ENCODE peak calls at places on chromosomes 3 and 15, in four cellular contexts. C is esophagus squamous epithelium, L is NB4, Y is Peyer's patch. N is an unnamed sample.

GRCh38 chr3:113867506-113867905 is 28.9 kb downstream of the GRAMD1C start:
- DNase-seq in L (no peak), C (no peak), Y (no peak), N (no peak)

GRCh38 chr15:64807751-64808222 is 17.7 kb downstream of the PIF1 start:
- DNase-seq in L (no peak), Y (no peak), C (no peak), N (no peak)

GRCh38 chr15:28051920-28052633 is 47.0 kb downstream of the OCA2 start:
- DNase-seq in L (no peak), C (no peak), Y (no peak), N (no peak)

GRCh38 chr3:128270559-128271492 is 117.5 kb downstream of the EEFSEC start:
- DNase-seq in L (no peak), C (no peak), Y (no peak), N (no peak)

GRCh38 chr3:191141728-191142127 is 57.3 kb upstream of the OSTN start:
- DNase-seq in Y (no peak), L (peak), C (no peak), N (no peak)

GRCh38 chr3:108713801-108714200 is 43.4 kb downstream of the RETNLB start:
- DNase-seq in C (no peak), L (no peak), Y (no peak), N (no peak)

GRCh38 chr3:178436773-178437172 is 99.5 kb upstream of the KCNMB2 start:
- DNase-seq in C (no peak), Y (no peak), L (peak), N (no peak)

GRCh38 chr15:92384391-92384790 is 9.3 kb upstream of the ST8SIA2 start:
- DNase-seq in Y (no peak), C (no peak), L (no peak), N (no peak)

GRCh38 chr3:169149349-169149890 is 514.1 kb downstream of the MECOM start:
- DNase-seq in Y (peak), C (peak), L (peak), N (peak)

GRCh38 chr3:54159917-54160316 is 37.6 kb downstream of the CACNA2D3 start:
- DNase-seq in L (no peak), Y (no peak), C (no peak), N (no peak)

GRCh38 chr3:53550005-53550620 is 55.7 kb downstream of the CACNA1D start:
- DNase-seq in L (no peak), Y (no peak), C (no peak), N (no peak)

GRCh38 chr3:71398157-71398836 is 185.2 kb downstream of the FOXP1 start:
- DNase-seq in L (no peak), Y (no peak), C (no peak), N (no peak)

GRCh38 chr15:25616471-25616870 is 177.6 kb upstream of the UBE3A start:
- DNase-seq in L (no peak), Y (no peak), C (no peak), N (no peak)

GRCh38 chr3:123478314-123478713 is 29.4 kb upstream of the ADCY5 start:
- DNase-seq in C (no peak), Y (no peak), L (no peak), N (no peak)

GRCh38 chr3:54909236-54909635 is 18.6 kb downstream of the LRTM1 start:
- DNase-seq in L (no peak), C (no peak), Y (no peak), N (no peak)

GRCh38 chr15:62474771-62475124 is 309.7 kb upstream of the C2CD4B start:
- DNase-seq in C (no peak), L (no peak), Y (no peak), N (no peak)

GRCh38 chr15:49855917-49856637 is 235.2 kb downstream of the DTWD1 start:
- DNase-seq in L (peak), Y (no peak), C (no peak), N (no peak)

GRCh38 chr15:38490231-38490630 is 36.3 kb downstream of the FAM98B start:
- DNase-seq in L (no peak), Y (no peak), C (no peak), N (no peak)

GRCh38 chr3:183328823-183329222 is 75.8 kb downstream of the B3GNT5 start:
- DNase-seq in L (no peak), Y (no peak), C (no peak), N (no peak)

GRCh38 chr3:197912770-197913476 is 37.1 kb upstream of the RPL35A start:
- DNase-seq in C (no peak), Y (no peak), L (no peak), N (no peak)

GRCh38 chr3:126655887-126656286 is 963 bp upstream of the TXNRD3 start:
- DNase-seq in L (no peak), Y (no peak), C (no peak), N (no peak)

GRCh38 chr3:126656376-126657134 is 1.6 kb upstream of the TXNRD3 start:
- DNase-seq in C (no peak), L (no peak), Y (no peak), N (no peak)

GRCh38 chr3:126657901-126658300 is 3.0 kb upstream of the TXNRD3 start:
- DNase-seq in Y (peak), L (no peak), C (no peak), N (no peak)

GRCh38 chr3:126658584-126658983 is 3.7 kb upstream of the TXNRD3 start:
- DNase-seq in Y (no peak), C (no peak), L (no peak), N (no peak)

DNA sequence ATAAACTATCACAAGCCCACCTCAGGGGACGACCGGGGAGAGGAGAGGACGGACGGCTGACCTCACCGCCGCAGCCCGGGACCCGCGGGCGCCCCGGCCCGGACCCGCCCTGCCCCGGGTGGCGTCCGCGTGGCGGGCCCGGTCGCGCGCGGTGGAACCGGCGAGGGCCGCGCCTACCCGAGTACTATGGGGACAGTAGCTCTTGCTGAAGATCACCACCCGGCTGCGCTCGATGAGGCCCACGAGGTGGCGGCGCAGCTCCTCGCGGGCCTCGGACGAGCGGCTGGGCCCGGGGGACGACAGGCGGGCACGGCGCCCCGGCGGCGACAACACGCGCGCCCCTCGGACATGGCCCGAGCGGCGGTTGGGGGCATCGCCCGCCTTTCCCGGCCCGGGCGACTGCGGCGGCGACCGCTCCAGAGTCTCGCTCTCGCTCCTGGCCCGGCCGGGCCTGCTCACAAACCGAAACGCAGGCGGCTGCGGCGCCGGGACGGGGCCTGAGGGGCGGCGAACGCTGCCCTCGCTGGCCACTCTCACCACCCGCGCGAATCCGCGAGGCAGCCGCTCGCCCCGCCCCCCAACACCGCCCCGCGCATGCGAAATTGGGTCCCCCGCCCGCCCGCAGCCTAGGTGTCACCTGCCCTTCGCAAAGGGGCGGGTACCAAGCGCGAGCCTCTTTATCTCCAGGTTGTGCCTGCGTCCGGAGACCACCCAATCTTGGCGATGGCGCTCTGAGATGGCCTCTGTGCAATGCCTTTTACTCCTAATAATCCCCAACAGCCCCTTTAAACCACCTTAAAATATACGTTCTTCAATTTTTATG is at the start of gene TXNRD3:
- DNase-seq in L (peak), C (no peak), Y (peak), N (peak)
- TF ChIP-seq POLR2A in L (peak), C (no peak), Y (no peak), N (peak)

GRCh38 chr3:134249935-134250716 is 533 bp downstream of the RYK start:
- DNase-seq in C (no peak), L (peak), Y (peak), N (peak)
- TF ChIP-seq POLR2A in C (no peak), L (no peak), Y (no peak), N (no peak)

DNA sequence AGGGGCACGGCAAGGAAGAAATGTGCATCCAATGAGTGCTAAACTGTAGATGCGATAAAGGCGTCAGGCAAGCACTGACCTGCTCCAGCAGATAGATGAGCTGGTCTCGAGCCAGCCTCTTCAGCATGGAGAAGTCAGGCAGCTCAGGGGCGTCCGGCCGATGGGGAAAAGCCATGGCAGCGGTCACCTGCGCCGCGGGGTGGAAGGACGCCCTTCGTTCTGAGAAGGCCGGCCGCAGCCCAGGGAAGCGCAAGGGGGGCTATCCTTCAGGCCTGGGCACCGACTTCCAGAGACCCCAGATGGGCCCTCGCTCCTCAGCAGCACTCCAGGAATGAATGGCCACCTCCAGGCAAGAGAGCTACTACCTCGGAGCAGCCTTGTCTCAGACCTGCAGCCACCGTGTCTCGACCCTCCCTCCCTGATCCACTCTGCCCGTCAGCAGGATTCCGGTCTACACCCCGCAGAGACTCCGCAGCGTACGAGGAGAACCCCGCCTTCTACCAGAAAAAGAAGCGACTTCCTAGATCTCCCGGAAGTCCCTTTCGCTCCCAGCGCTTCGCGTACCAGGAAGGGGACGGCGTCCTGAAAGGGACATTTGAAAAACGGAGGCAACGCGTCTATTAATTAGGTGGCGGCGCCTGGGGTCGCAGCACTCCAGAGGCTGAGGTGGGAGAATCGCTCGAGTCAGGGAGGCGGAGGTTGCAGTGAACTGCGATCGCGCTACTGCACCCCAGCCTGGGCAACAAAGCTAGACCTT is at the start of gene VPS33B:
- DNase-seq in C (peak), Y (peak), L (peak), N (peak)
- TF ChIP-seq POLR2A in C (no peak), Y (no peak), L (peak), N (peak)

GRCh38 chr15:67838789-67839332 is 984 bp downstream of the RNU6-1 start:
- DNase-seq in Y (peak), L (peak), C (no peak), N (peak)
- TF ChIP-seq POLR2A in Y (no peak), L (no peak), C (no peak), N (no peak)

DNA sequence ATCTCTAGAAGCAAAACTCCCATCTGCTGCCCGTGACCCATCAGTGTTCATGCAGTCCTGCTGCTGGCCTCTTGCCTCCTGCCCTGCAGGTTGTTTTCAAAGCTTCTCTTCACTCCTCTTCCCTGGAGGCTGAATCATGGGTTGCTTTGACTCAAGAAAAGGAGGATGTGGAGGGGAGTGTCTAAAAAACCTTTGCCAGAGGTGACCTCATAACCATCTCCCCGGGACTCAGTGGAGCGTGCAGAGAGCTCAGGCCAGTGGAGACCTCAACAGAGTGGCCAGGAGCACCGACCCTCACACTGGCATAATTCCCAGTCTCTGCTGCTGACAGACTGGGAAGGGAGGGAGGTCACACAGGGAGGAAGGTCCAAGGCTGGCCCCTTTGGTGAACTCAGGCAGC is 60.9 kb upstream of the ITGA11 start:
- DNase-seq in L (no peak), Y (no peak), C (no peak), N (peak)
- TF ChIP-seq POLR2A in L (no peak), Y (no peak), C (no peak), N (no peak)

DNA sequence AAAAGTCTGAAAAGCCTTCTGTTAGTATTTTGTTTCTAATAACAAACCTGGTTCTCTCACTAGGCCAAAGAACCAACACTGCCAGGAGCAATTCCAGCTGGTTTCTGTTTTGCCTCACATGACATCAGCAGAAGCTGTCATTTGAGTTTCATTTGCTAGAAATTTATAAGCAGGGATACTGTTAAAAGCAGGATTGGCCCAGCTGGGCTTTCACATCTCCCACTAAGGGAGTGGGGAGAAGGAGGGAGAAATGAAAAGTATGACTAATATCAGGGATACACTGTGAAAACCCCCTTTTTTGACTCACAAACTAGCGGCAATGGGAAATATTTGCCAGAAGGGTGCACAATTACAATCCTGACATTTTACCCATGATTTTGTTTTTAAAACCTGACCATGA is 5.3 kb downstream of the CCDC80 start:
- DNase-seq in L (no peak), C (no peak), Y (no peak), N (no peak)
- TF ChIP-seq POLR2A in L (no peak), C (no peak), Y (no peak), N (no peak)

GRCh38 chr3:46694520-46694919 is 1.0 kb upstream of the ALS2CL start:
- DNase-seq in Y (no peak), C (no peak), L (no peak), N (no peak)

GRCh38 chr3:46693897-46694235 is 387 bp upstream of the ALS2CL start:
- DNase-seq in L (no peak), Y (no peak), C (no peak), N (peak)

GRCh38 chr3:46692566-46692983 is 904 bp downstream of the ALS2CL start:
- DNase-seq in L (no peak), Y (peak), C (no peak), N (no peak)

GRCh38 chr3:46695177-46695961 is 1.9 kb upstream of the ALS2CL start:
- DNase-seq in L (peak), Y (no peak), C (no peak), N (peak)

DNA sequence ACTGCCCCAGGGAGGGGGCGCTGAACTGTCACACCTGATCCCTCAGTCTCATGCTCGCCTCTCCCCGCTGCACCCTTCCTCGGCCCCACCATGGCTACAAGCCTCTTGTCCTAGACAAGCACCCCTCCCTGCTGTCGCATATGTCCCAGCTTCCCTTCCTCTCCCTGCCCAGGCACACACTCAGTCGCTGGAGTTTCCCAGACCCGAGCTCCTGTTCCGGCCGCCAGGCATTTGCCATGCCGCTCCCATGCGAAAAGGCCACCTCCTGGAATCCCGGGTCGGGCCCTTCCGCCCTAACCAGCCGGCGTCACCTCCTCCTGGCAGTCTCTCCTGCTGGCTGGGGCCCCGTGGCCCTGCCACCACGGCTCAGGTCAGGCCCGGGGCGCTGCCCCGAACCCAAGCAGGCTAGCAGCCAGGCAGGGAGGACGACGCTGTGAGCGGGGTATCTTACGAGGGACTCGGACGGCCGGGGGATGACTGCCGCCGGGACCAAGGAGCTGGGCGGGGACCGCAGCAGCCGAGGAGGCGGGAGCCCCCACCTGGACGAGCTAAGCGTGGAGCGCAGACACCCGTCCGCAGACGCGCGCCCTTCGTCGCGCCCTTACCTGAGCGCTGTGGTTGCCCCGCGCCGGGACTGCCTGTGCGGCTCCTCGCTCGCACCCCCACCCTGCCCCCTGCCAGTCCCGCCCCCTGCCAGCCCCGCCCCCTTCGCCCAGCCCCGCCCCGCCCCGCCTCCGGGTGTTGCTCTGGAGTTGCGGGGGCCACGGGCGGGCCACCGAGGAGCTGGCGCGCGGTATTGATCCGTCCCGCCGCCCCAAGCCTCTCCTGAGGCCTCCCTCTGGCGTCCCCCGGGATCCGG is at the start of gene ALS2CL:
- DNase-seq in Y (peak), C (no peak), L (peak), N (peak)
- TF ChIP-seq POLR2A in Y (peak), C (peak), L (no peak), N (peak)

GRCh38 chr3:142151240-142151639 is 1.9 kb upstream of the TFDP2 start:
- DNase-seq in Y (no peak), L (no peak), C (no peak), N (no peak)

GRCh38 chr3:142152349-142152748 is 3.0 kb upstream of the TFDP2 start:
- DNase-seq in Y (no peak), C (no peak), L (peak), N (no peak)

GRCh38 chr3:142151828-142152227 is 2.5 kb upstream of the TFDP2 start:
- DNase-seq in L (no peak), C (no peak), Y (no peak), N (no peak)

GRCh38 chr3:142150271-142150670 is 927 bp upstream of the TFDP2 start:
- DNase-seq in Y (no peak), L (no peak), C (no peak), N (no peak)

DNA sequence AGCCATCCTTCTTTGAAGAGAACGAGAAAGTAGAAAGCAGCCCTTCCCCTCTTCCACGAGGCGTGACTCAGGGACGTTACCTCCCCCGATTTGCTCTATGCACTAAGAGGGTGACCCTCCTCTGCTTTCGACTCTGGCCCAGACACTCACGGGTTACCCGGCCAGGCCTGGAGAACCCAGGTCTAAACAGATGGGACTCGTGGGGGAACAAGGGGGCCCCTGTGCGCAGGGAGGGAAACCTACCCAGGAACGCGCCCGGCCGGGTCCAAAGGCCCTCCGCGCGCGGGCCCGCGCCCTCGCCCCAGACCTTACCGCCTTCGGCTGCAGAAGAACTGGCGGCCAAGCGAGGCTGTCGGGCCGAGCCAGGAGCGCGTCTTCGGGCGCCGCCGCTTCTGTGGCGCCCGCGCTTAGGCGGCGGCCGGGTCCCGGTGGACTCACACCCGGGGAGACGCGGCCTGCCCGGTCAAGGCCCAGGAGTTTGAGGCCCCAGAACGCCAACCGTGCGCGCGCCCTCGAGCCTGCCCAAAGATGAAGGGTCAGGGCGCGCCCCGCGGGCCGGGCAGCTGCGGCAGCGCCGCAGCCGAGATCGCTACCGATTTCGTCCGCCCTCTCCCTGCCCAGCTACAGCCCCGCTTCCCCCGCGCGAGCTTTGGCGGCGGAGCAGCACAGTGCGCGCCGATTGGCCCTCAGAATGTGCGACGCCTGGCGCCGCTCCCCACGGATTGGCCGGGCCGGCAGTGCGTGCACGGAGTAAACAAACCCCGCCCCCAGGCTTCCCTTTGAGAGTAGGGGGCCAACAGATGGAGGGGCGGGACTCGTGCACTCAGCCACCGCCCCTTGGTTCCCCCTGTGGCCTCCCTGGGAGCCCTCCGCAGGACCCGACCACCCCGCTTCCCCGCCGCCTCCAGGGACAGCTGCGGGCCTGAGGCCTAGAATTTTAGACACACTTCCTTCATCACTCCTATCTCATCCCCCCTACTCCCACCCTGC is at the start of gene TFDP2:
- DNase-seq in Y (peak), C (peak), L (peak), N (peak)
- TF ChIP-seq POLR2A in Y (peak), C (peak), L (peak), N (peak)

N was measured in heart left ventricle.